ENCODE peak calls at places on chromosomes 13 and 19, in nine cellular contexts. F, Z, U, M, Y, H, J, D and P are unnamed samples.

GRCh38 chr19:40612831-40613668 is 11.9 kb downstream of the LTBP4 start:
- DNase-seq in F (peak; percentile 76), Z (peak; percentile 57), U (no peak), M (peak; percentile 25), Y (peak; percentile 64), H (no peak), J (no peak), D (peak; percentile 66), P (no peak)

GRCh38 chr19:2302319-2303208 is 5.4 kb downstream of the LINGO3 start:
- DNase-seq in F (peak; percentile 71), Z (no peak), U (peak; percentile 56), M (no peak), Y (peak; percentile 63), H (no peak), J (peak; percentile 55), D (no peak), P (no peak)

GRCh38 chr19:46944918-46945628 is 74.6 kb upstream of the NPAS1 start:
- DNase-seq in F (peak; percentile 78), Z (peak; percentile 57), U (peak; percentile 77), M (no peak), Y (peak; percentile 80), H (no peak), J (peak; percentile 74), D (no peak), P (no peak)

GRCh38 chr19:58182577-58182988 is 278 bp upstream of the ZNF274 start:
- DNase-seq in F (no peak), Z (no peak), U (no peak), M (peak; percentile 74), Y (no peak), H (no peak), J (no peak), D (no peak), P (no peak)

GRCh38 chr19:7230826-7231225 is 63.4 kb downstream of the INSR start:
- DNase-seq in F (peak; percentile 92), Z (no peak), U (peak; percentile 73), M (no peak), Y (peak; percentile 89), H (no peak), J (peak; percentile 32), D (no peak), P (no peak)

GRCh38 chr19:51034704-51035103 is at the start of gene KLK12:
- DNase-seq in F (no peak), Z (no peak), U (no peak), M (no peak), Y (no peak), H (no peak), J (no peak), D (no peak), P (no peak)

GRCh38 chr13:30908416-30908980 is 2.4 kb downstream of the MEDAG start:
- DNase-seq in F (peak; percentile 21), Z (no peak), U (peak; percentile 47), M (no peak), Y (peak; percentile 59), H (no peak), J (no peak), D (no peak), P (peak; percentile 62)

GRCh38 chr13:106919093-106919492 is 351.2 kb upstream of the ARGLU1 start:
- DNase-seq in F (no peak), Z (no peak), U (no peak), M (no peak), Y (no peak), H (no peak), J (no peak), D (peak; percentile 1), P (no peak)

GRCh38 chr13:33590936-33591335 is 227.0 kb upstream of the RFC3 start:
- DNase-seq in F (no peak), Z (no peak), U (no peak), M (no peak), Y (no peak), H (no peak), J (no peak), D (no peak), P (no peak)

GRCh38 chr13:74290324-74290773 is 156.1 kb upstream of the KLF12 start:
- DNase-seq in F (peak; percentile 52), Z (no peak), U (no peak), M (no peak), Y (no peak), H (peak; percentile 48), J (no peak), D (peak; percentile 84), P (no peak)

GRCh38 chr19:15331419-15332310 is 674 bp downstream of the BRD4 start:
- DNase-seq in F (peak; percentile 68), Z (no peak), U (peak; percentile 60), M (no peak), Y (peak; percentile 64), H (no peak), J (peak; percentile 73), D (peak; percentile 71), P (no peak)

GRCh38 chr19:8231073-8231604 is 22.0 kb downstream of the CERS4 start:
- DNase-seq in F (no peak), Z (no peak), U (no peak), M (no peak), Y (no peak), H (no peak), J (no peak), D (no peak), P (no peak)

GRCh38 chr13:108795841-108796240 is 166.4 kb downstream of the MYO16 start:
- DNase-seq in F (no peak), Z (no peak), U (no peak), M (no peak), Y (no peak), H (no peak), J (no peak), D (no peak), P (no peak)

GRCh38 chr19:492091-492531 is 4.2 kb upstream of the MADCAM1 start:
- DNase-seq in F (no peak), Z (no peak), U (no peak), M (no peak), Y (no peak), H (no peak), J (peak; percentile 16), D (no peak), P (no peak)

GRCh38 chr19:38033658-38034150 is 126.7 kb downstream of the SIPA1L3 start:
- DNase-seq in F (no peak), Z (no peak), U (no peak), M (no peak), Y (no peak), H (no peak), J (no peak), D (no peak), P (no peak)

GRCh38 chr19:3671680-3672574 is 28.3 kb downstream of the PIP5K1C start:
- DNase-seq in F (no peak), Z (no peak), U (no peak), M (no peak), Y (peak; percentile 59), H (no peak), J (no peak), D (no peak), P (no peak)

GRCh38 chr19:46192990-46193650 is 36.4 kb upstream of the IGFL1 start:
- DNase-seq in F (peak; percentile 96), Z (no peak), U (no peak), M (no peak), Y (peak; percentile 39), H (no peak), J (peak; percentile 51), D (no peak), P (no peak)

GRCh38 chr19:11021760-11022144 is 60.9 kb downstream of the SMARCA4 start:
- DNase-seq in F (no peak), Z (no peak), U (no peak), M (no peak), Y (no peak), H (no peak), J (no peak), D (no peak), P (no peak)

GRCh38 chr13:110379358-110379757 is 72.3 kb downstream of the COL4A2 start:
- DNase-seq in F (no peak), Z (no peak), U (no peak), M (no peak), Y (no peak), H (no peak), J (no peak), D (no peak), P (no peak)
- H3K4me3 ChIP-seq in F (no peak overlapping the region), Z (no peak overlapping the region), U (no peak overlapping the region), M (no peak overlapping the region), Y (no peak overlapping the region), H (no peak overlapping the region), J (no peak overlapping the region), D (no peak overlapping the region), P (peak overlapping the region; percentile 45)

GRCh38 chr19:23558541-23558940 is 128.5 kb downstream of the ZNF675 start:
- DNase-seq in F (no peak), Z (no peak), U (no peak), M (no peak), Y (no peak), H (no peak), J (no peak), D (no peak), P (no peak)

GRCh38 chr19:23560051-23560450 is 127.0 kb downstream of the ZNF675 start:
- DNase-seq in F (no peak), Z (no peak), U (no peak), M (no peak), Y (no peak), H (no peak), J (no peak), D (no peak), P (no peak)

GRCh38 chr19:23554548-23554947 is 132.5 kb downstream of the ZNF675 start:
- DNase-seq in F (no peak), Z (no peak), U (no peak), M (no peak), Y (no peak), H (no peak), J (no peak), D (no peak), P (no peak)

GRCh38 chr19:23561341-23561740 is 125.7 kb downstream of the ZNF675 start:
- DNase-seq in F (no peak), Z (no peak), U (no peak), M (no peak), Y (no peak), H (no peak), J (no peak), D (no peak), P (no peak)

GRCh38 chr19:23557381-23557780 is 129.6 kb downstream of the ZNF675 start:
- DNase-seq in F (no peak), Z (no peak), U (no peak), M (no peak), Y (no peak), H (no peak), J (no peak), D (no peak), P (no peak)
- H3K9me3 ChIP-seq in F (no peaks in the 10 kb centered on the region), Z (no peaks in the 10 kb centered on the region), U (no peaks in the 10 kb centered on the region), M (no peaks in the 10 kb centered on the region), Y (no peaks in the 10 kb centered on the region), H (peaks cover 15% of the 10 kb centered on the region), J (no peaks in the 10 kb centered on the region), D (no peaks in the 10 kb centered on the region), P (no peaks in the 10 kb centered on the region)

GRCh38 chr19:35447870-35448492 is at the start of gene FFAR2:
- DNase-seq in F (no peak), Z (no peak), U (no peak), M (no peak), Y (no peak), H (no peak), J (no peak), D (no peak), P (no peak)
- H3K27ac ChIP-seq in F (no peak within 1 kb of the TSS), Z (no peak within 1 kb of the TSS), U (peak within 1 kb of the TSS; percentile 50), M (peak within 1 kb of the TSS; percentile 48), Y (no peak within 1 kb of the TSS), H (no peak within 1 kb of the TSS), J (no peak within 1 kb of the TSS), D (no peak within 1 kb of the TSS), P (no peak within 1 kb of the TSS)

DNA sequence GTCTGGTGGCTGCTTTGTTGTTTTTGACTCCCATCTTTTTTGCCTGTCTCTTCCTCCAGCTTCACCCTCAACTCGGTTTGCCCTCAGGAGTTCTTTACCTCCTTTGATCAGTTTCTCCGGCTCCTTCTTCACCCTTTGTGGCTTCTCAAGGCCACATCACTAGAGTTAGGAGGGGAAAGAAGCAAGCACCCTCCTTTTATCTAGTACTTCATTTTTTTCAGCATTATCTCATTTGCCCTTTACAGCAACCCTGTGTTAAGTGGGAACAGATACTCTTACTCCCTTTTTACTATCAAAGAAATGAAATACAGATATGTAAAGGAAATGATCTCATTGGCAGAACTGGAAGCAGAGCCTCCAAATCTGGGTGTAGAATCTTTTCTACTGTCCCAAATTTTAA is 26.9 kb downstream of the RAP2A start:
- DNase-seq in F (no peak), Z (no peak), U (no peak), M (no peak), Y (no peak), H (no peak), J (no peak), D (peak; percentile 24), P (no peak)
- H3K4me3 ChIP-seq in F (no peak overlapping the region), Z (no peak overlapping the region), U (no peak overlapping the region), M (no peak overlapping the region), Y (no peak overlapping the region), H (no peak overlapping the region), J (no peak overlapping the region), D (no peak overlapping the region), P (no peak overlapping the region)